ENCODE peak calls at places on chromosome 22, in four cellular contexts. B is sigmoid colon, N is heart right ventricle, E is mammary epithelial cell. J is an unnamed sample.

GRCh38 chr22:19620742-19621371 is 93.4 kb upstream of the SEPTIN5 start:
- DNase-seq in N (no peak), B (no peak), E (no peak), J (no peak)

GRCh38 chr22:36375071-36375980 is 12.4 kb downstream of the MYH9 start:
- DNase-seq in B (no peak), N (no peak), E (no peak), J (no peak)

GRCh38 chr22:17098379-17098819 is 13.6 kb downstream of the IL17RA start:
- DNase-seq in B (peak; percentile 69), N (no peak), E (no peak), J (no peak)

GRCh38 chr22:35275580-35275979 is 18.3 kb downstream of the HMGXB4 start:
- DNase-seq in B (no peak), N (no peak), E (peak; percentile 26), J (peak; percentile 12)

GRCh38 chr22:21802056-21802455 is 65.4 kb downstream of the MAPK1 start:
- DNase-seq in B (no peak), N (no peak), E (peak; percentile 5), J (no peak)

GRCh38 chr22:25624486-25624885 is 60.0 kb downstream of the GRK3 start:
- DNase-seq in N (no peak), E (no peak), B (no peak), J (no peak)

GRCh38 chr22:36022162-36022561 is 6.5 kb downstream of the RBFOX2 start:
- DNase-seq in N (no peak), E (no peak), B (no peak), J (no peak)

GRCh38 chr22:27032121-27032761 is 374.9 kb downstream of the MIAT start:
- DNase-seq in N (no peak), E (no peak), B (peak; percentile 71), J (peak; percentile 98)

GRCh38 chr22:50547231-50547851 is 1.6 kb downstream of the KLHDC7B start:
- DNase-seq in E (no peak), B (no peak), N (no peak), J (no peak)

GRCh38 chr22:27989758-27990450 is 70.8 kb upstream of the PITPNB start:
- DNase-seq in B (peak; percentile 59), E (no peak), N (no peak), J (no peak)

GRCh38 chr22:36465232-36466021 is 16.0 kb downstream of the TXN2 start:
- DNase-seq in B (peak; percentile 92), N (peak; percentile 86), E (peak; percentile 94), J (peak; percentile 97)

GRCh38 chr22:19096555-19096954 is 25.7 kb downstream of the DGCR2 start:
- DNase-seq in B (peak; percentile 2), N (no peak), E (no peak), J (no peak)

GRCh38 chr22:46079093-46079860 is 71.0 kb upstream of the PPARA start:
- DNase-seq in N (no peak), B (peak; percentile 68), E (peak; percentile 46), J (peak; percentile 67)

GRCh38 chr22:46076651-46077339 is 73.5 kb upstream of the PPARA start:
- DNase-seq in N (no peak), B (peak; percentile 84), E (peak; percentile 77), J (peak; percentile 62)

GRCh38 chr22:23376256-23376655 is 195.9 kb downstream of the BCR start:
- DNase-seq in B (no peak), N (no peak), E (peak; percentile 9), J (peak; percentile 19)

GRCh38 chr22:25966448-25966913 is 202.8 kb upstream of the SEZ6L start:
- DNase-seq in B (no peak), N (no peak), E (no peak), J (no peak)

GRCh38 chr22:23219787-23220484 is 39.6 kb downstream of the BCR start:
- DNase-seq in N (no peak), E (peak; percentile 52), B (no peak), J (peak; percentile 33)

GRCh38 chr22:50208430-50208938 is 7.7 kb downstream of the SELENOO start:
- DNase-seq in B (no peak), N (no peak), E (no peak), J (no peak)

GRCh38 chr22:31646186-31647019 is 15.6 kb downstream of the PISD start:
- DNase-seq in E (peak; percentile 99), B (no peak), N (no peak), J (peak; percentile 76)

GRCh38 chr22:36065775-36066544 is 37.3 kb upstream of the RBFOX2 start:
- DNase-seq in N (peak; percentile 92), E (peak; percentile 85), B (peak; percentile 97), J (peak; percentile 97)

GRCh38 chr22:33678523-33678922 is 241.8 kb downstream of the LARGE1 start:
- DNase-seq in E (no peak), N (no peak), B (no peak), J (no peak)

GRCh38 chr22:31126128-31126868 is 3.5 kb downstream of the INPP5J start:
- DNase-seq in N (no peak), E (no peak), B (no peak), J (no peak)

GRCh38 chr22:36966851-36967535 is 52.3 kb downstream of the TST start:
- DNase-seq in N (no peak), B (no peak), E (peak; percentile 41), J (no peak)

GRCh38 chr22:19886605-19887250 is 32.1 kb upstream of the GNB1L start:
- DNase-seq in B (no peak), E (peak; percentile 32), N (no peak), J (no peak)

GRCh38 chr22:22461583-22461982 is 47.0 kb downstream of the ZNF280B start:
- DNase-seq in B (no peak), E (no peak), N (no peak), J (no peak)

GRCh38 chr22:20566420-20567260 is 59.2 kb downstream of the MED15 start:
- DNase-seq in N (no peak), B (peak; percentile 78), E (peak; percentile 61), J (peak; percentile 91)

GRCh38 chr22:50473088-50473487 is 1.7 kb downstream of the SBF1 start:
- DNase-seq in E (no peak), N (no peak), B (no peak), J (no peak)

GRCh38 chr22:35589071-35589735 is 27.9 kb downstream of the MB start:
- DNase-seq in B (peak; percentile 80), E (peak; percentile 96), N (no peak), J (peak; percentile 97)

GRCh38 chr22:20275836-20276235 is 7.7 kb upstream of the RTN4R start:
- DNase-seq in N (no peak), B (no peak), E (no peak), J (no peak)

GRCh38 chr22:17773606-17774205 is 563 bp downstream of the BID start:
- DNase-seq in N (no peak), B (peak; percentile 68), E (peak; percentile 54), J (peak; percentile 41)

GRCh38 chr22:46011627-46012181 is 34.7 kb upstream of the WNT7B start:
- DNase-seq in B (peak; percentile 64), E (no peak), N (no peak), J (no peak)

GRCh38 chr22:38169116-38169515 is 12.5 kb downstream of the PLA2G6 start:
- DNase-seq in N (no peak), B (peak; percentile 27), E (no peak), J (no peak)

GRCh38 chr22:25177895-25178294 is 21.8 kb upstream of the CRYBB3 start:
- DNase-seq in B (no peak), E (no peak), N (no peak), J (no peak)

GRCh38 chr22:37228106-37229011 is 15.7 kb downstream of the RAC2 start:
- DNase-seq in B (no peak), E (peak; percentile 53), N (peak; percentile 20), J (peak; percentile 37)

GRCh38 chr22:26169312-26170111 is at the start of gene SEZ6L:
- DNase-seq in B (no peak), E (no peak), N (peak; percentile 12), J (no peak)

GRCh38 chr22:31695423-31695822 is 33.4 kb upstream of the PISD start:
- DNase-seq in E (no peak), N (no peak), B (no peak), J (no peak)

GRCh38 chr22:40611606-40612005 is 24.9 kb downstream of the MRTFA start:
- DNase-seq in E (no peak), B (no peak), N (no peak), J (no peak)

GRCh38 chr22:37843746-37844089 is 416 bp downstream of the ANKRD54 start:
- DNase-seq in E (no peak), B (peak; percentile 74), N (peak; percentile 30), J (peak; percentile 55)

GRCh38 chr22:24834845-24835570 is 29.0 kb downstream of the SGSM1 start:
- DNase-seq in E (peak; percentile 48), B (no peak), N (no peak), J (no peak)

GRCh38 chr22:43090130-43090789 is 1.1 kb upstream of the TTLL1 start:
- DNase-seq in B (peak; percentile 72), E (peak; percentile 89), N (peak; percentile 62), J (peak; percentile 75)

GRCh38 chr22:43088979-43089717 is at the start of gene TTLL1:
- DNase-seq in E (peak; percentile 87), N (peak; percentile 88), B (peak; percentile 91), J (peak; percentile 92)

GRCh38 chr22:43094551-43094950 is 5.4 kb upstream of the TTLL1 start:
- DNase-seq in N (no peak), E (no peak), B (no peak), J (no peak)

GRCh38 chr22:43094085-43094484 is 4.9 kb upstream of the TTLL1 start:
- DNase-seq in N (peak; percentile 53), B (no peak), E (peak; percentile 73), J (no peak)

GRCh38 chr22:43092085-43092484 is 2.9 kb upstream of the TTLL1 start:
- DNase-seq in N (no peak), B (no peak), E (no peak), J (no peak)
- H3K9me3 ChIP-seq in N (no peaks in the 10 kb centered on the region), B (no peaks in the 10 kb centered on the region), E (peaks cover 8% of the 10 kb centered on the region), J (no peaks in the 10 kb centered on the region)

DNA sequence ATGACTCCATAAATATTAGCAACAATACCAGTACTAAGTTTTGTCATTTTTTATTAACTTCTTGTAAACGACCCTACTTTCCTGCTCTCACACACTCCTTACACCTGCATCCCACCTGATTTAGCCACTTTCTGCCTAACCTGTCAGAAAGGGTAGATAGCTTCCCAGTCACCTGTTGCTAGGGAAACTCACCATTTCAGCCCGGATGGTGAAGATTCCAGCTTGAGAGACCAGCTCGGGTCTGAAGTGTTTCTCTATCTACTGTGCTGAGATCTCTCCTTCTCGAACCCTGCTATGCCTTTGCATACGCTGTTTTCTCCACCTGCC is at the start of gene PARVG:
- DNase-seq in N (no peak), B (no peak), E (peak; percentile 7), J (no peak)
- H3K9me3 ChIP-seq in N (no peaks in the 10 kb centered on the region), B (no peaks in the 10 kb centered on the region), E (no peaks in the 10 kb centered on the region), J (no peaks in the 10 kb centered on the region)

DNA sequence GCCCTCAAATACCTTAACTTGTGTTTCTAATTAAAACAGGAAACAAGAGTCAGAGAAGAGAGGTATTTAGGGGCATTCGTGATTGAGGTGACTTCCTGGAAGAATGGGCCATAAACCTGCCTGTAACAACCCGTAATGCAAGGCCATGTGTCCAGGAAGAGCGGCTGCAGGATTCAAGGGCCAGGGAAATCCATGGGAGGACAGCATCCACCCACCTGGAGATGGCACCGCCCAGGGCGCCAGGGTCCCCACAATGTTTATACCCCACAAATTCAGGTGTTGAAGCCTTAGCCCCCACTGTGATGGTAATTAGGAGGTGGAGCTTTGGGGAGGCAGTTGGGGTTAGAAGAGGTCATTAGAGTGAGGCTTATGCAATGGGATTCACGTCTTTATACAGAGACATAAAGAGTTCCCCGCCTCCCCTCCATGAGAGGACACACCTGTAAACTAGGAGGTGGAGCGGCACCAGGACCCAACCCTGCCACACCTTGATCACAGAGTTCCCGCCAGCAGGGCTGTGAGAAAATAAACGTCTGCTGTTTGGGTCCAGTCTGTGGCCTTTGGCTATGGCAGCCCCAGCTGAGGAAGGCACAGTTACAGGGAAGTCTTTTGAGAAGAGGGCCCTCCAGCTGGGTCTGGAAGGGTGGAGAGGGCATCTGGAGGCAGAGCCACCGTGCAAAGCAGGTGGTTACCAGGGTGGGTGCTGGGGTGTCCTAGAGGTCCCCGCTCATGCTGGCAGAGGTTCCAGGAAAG is 1394.3 kb downstream of the TBC1D22A start:
- DNase-seq in N (no peak), E (no peak), B (no peak), J (no peak)
- H3K9me3 ChIP-seq in N (no peaks in the 10 kb centered on the region), E (peaks cover 49% of the 10 kb centered on the region), B (no peaks in the 10 kb centered on the region), J (no peaks in the 10 kb centered on the region)

GRCh38 chr22:47210112-47210657 is 447.7 kb downstream of the TBC1D22A start:
- DNase-seq in B (no peak), N (no peak), E (no peak), J (no peak)
- H3K9me3 ChIP-seq in B (no peaks in the 10 kb centered on the region), N (no peaks in the 10 kb centered on the region), E (peaks cover 31% of the 10 kb centered on the region), J (no peaks in the 10 kb centered on the region)